ENCODE peak calls at places on chromosomes 16 and 17, in eight cellular contexts. One of them, this sample, is unnamed.

GRCh38 chr16:26816885-26817571 is 249.7 kb upstream of the C16orf82 start:
- DNase-seq in lower leg skin: no peak
- DNase-seq in Calu3: no peak
- DNase-seq in foreskin fibroblast: peak; percentile 80
- DNase-seq in colonic mucosa: no peak
- DNase-seq in PC-9: no peak
- DNase-seq in neural crest cell: no peak
- DNase-seq in gastrocnemius medialis: no peak
- DNase-seq in this sample: no peak

GRCh38 chr17:77581480-77581879 is 377.0 kb upstream of the TNRC6C start:
- DNase-seq in lower leg skin: no peak
- DNase-seq in Calu3: no peak
- DNase-seq in foreskin fibroblast: peak; percentile 67
- DNase-seq in colonic mucosa: no peak
- DNase-seq in PC-9: no peak
- DNase-seq in neural crest cell: no peak
- DNase-seq in gastrocnemius medialis: no peak
- DNase-seq in this sample: no peak

GRCh38 chr17:28675980-28676379 is 14.0 kb downstream of the SUPT6H start:
- DNase-seq in lower leg skin: no peak
- DNase-seq in Calu3: peak; percentile 35
- DNase-seq in foreskin fibroblast: peak; percentile 16
- DNase-seq in colonic mucosa: no peak
- DNase-seq in PC-9: peak; percentile 17
- DNase-seq in neural crest cell: no peak
- DNase-seq in gastrocnemius medialis: no peak
- DNase-seq in this sample: no peak

GRCh38 chr16:6695666-6696065 is 637.0 kb upstream of the RBFOX1 start:
- DNase-seq in lower leg skin: no peak
- DNase-seq in Calu3: no peak
- DNase-seq in foreskin fibroblast: no peak
- DNase-seq in colonic mucosa: no peak
- DNase-seq in PC-9: no peak
- DNase-seq in neural crest cell: no peak
- DNase-seq in gastrocnemius medialis: no peak
- DNase-seq in this sample: no peak

GRCh38 chr16:80084614-80085013 is 456.2 kb upstream of the DYNLRB2 start:
- DNase-seq in lower leg skin: peak; percentile 66
- DNase-seq in Calu3: peak; percentile 21
- DNase-seq in foreskin fibroblast: peak; percentile 16
- DNase-seq in colonic mucosa: peak; percentile 32
- DNase-seq in PC-9: peak; percentile 23
- DNase-seq in neural crest cell: peak; percentile 28
- DNase-seq in gastrocnemius medialis: peak; percentile 19
- DNase-seq in this sample: peak; percentile 16

GRCh38 chr17:60395508-60396065 is 3.7 kb upstream of the USP32 start:
- DNase-seq in lower leg skin: no peak
- DNase-seq in Calu3: no peak
- DNase-seq in foreskin fibroblast: no peak
- DNase-seq in colonic mucosa: no peak
- DNase-seq in PC-9: no peak
- DNase-seq in neural crest cell: no peak
- DNase-seq in gastrocnemius medialis: no peak
- DNase-seq in this sample: no peak

GRCh38 chr17:76934561-76935320 is 66.5 kb downstream of the MGAT5B start:
- DNase-seq in lower leg skin: no peak
- DNase-seq in Calu3: no peak
- DNase-seq in foreskin fibroblast: no peak
- DNase-seq in colonic mucosa: no peak
- DNase-seq in PC-9: no peak
- DNase-seq in neural crest cell: no peak
- DNase-seq in gastrocnemius medialis: no peak
- DNase-seq in this sample: no peak

GRCh38 chr17:82230627-82231311 is 1.9 kb downstream of the SLC16A3 start:
- DNase-seq in lower leg skin: no peak
- DNase-seq in Calu3: peak; percentile 74
- DNase-seq in foreskin fibroblast: peak; percentile 97
- DNase-seq in colonic mucosa: peak; percentile 95
- DNase-seq in PC-9: peak; percentile 85
- DNase-seq in neural crest cell: peak; percentile 57
- DNase-seq in gastrocnemius medialis: peak; percentile 80
- DNase-seq in this sample: peak; percentile 68

GRCh38 chr17:45333702-45334092 is 16.9 kb upstream of the MAP3K14 start:
- DNase-seq in lower leg skin: no peak
- DNase-seq in Calu3: no peak
- DNase-seq in foreskin fibroblast: no peak
- DNase-seq in colonic mucosa: no peak
- DNase-seq in PC-9: no peak
- DNase-seq in neural crest cell: no peak
- DNase-seq in gastrocnemius medialis: no peak
- DNase-seq in this sample: no peak

GRCh38 chr17:44636562-44636961 is 19.7 kb upstream of the MEIOC start:
- DNase-seq in lower leg skin: no peak
- DNase-seq in Calu3: no peak
- DNase-seq in foreskin fibroblast: peak; percentile 72
- DNase-seq in colonic mucosa: no peak
- DNase-seq in PC-9: no peak
- DNase-seq in neural crest cell: no peak
- DNase-seq in gastrocnemius medialis: no peak
- DNase-seq in this sample: no peak

GRCh38 chr17:57259817-57260216 is 3.5 kb downstream of the MSI2 start:
- DNase-seq in lower leg skin: no peak
- DNase-seq in Calu3: no peak
- DNase-seq in foreskin fibroblast: no peak
- DNase-seq in colonic mucosa: no peak
- DNase-seq in PC-9: no peak
- DNase-seq in neural crest cell: no peak
- DNase-seq in gastrocnemius medialis: no peak
- DNase-seq in this sample: no peak

GRCh38 chr16:84350611-84351400 is 17.5 kb upstream of the ATP2C2 start:
- DNase-seq in lower leg skin: no peak
- DNase-seq in Calu3: no peak
- DNase-seq in foreskin fibroblast: no peak
- DNase-seq in colonic mucosa: no peak
- DNase-seq in PC-9: no peak
- DNase-seq in neural crest cell: no peak
- DNase-seq in gastrocnemius medialis: no peak
- DNase-seq in this sample: no peak

GRCh38 chr17:8075574-8076342 is 11.8 kb downstream of the ALOX12B start:
- DNase-seq in lower leg skin: no peak
- DNase-seq in Calu3: no peak
- DNase-seq in foreskin fibroblast: no peak
- DNase-seq in colonic mucosa: no peak
- DNase-seq in PC-9: no peak
- DNase-seq in neural crest cell: no peak
- DNase-seq in gastrocnemius medialis: no peak
- DNase-seq in this sample: no peak

GRCh38 chr16:9378876-9379275 is 287.4 kb downstream of the HAPSTR1 start:
- DNase-seq in lower leg skin: no peak
- DNase-seq in Calu3: peak; percentile 29
- DNase-seq in foreskin fibroblast: no peak
- DNase-seq in colonic mucosa: no peak
- DNase-seq in PC-9: no peak
- DNase-seq in neural crest cell: no peak
- DNase-seq in gastrocnemius medialis: no peak
- DNase-seq in this sample: no peak

GRCh38 chr17:4616456-4616855 is 25.0 kb downstream of the ALOX15 start:
- DNase-seq in lower leg skin: no peak
- DNase-seq in Calu3: no peak
- DNase-seq in foreskin fibroblast: no peak
- DNase-seq in colonic mucosa: no peak
- DNase-seq in PC-9: no peak
- DNase-seq in neural crest cell: no peak
- DNase-seq in gastrocnemius medialis: no peak
- DNase-seq in this sample: no peak

GRCh38 chr17:72030067-72030899 is 90.5 kb upstream of the SOX9 start:
- DNase-seq in lower leg skin: peak; percentile 19
- DNase-seq in Calu3: peak; percentile 46
- DNase-seq in foreskin fibroblast: peak; percentile 71
- DNase-seq in colonic mucosa: peak; percentile 37
- DNase-seq in PC-9: peak; percentile 45
- DNase-seq in neural crest cell: peak; percentile 50
- DNase-seq in gastrocnemius medialis: peak; percentile 15
- DNase-seq in this sample: no peak
- TF ChIP-seq CTCF in lower leg skin: no peak
- TF ChIP-seq CTCF in Calu3: peak; percentile 35
- TF ChIP-seq CTCF in foreskin fibroblast: peak; percentile 48
- TF ChIP-seq CTCF in colonic mucosa: peak; percentile 21
- TF ChIP-seq CTCF in PC-9: no peak
- TF ChIP-seq CTCF in neural crest cell: peak; percentile 63
- TF ChIP-seq CTCF in gastrocnemius medialis: peak; percentile 22
- TF ChIP-seq CTCF in this sample: no peak

GRCh38 chr17:50532452-50533024 is at the start of gene EPN3:
- DNase-seq in lower leg skin: peak; percentile 58
- DNase-seq in Calu3: peak; percentile 95
- DNase-seq in foreskin fibroblast: peak; percentile 33
- DNase-seq in colonic mucosa: peak; percentile 87
- DNase-seq in PC-9: peak; percentile 80
- DNase-seq in neural crest cell: no peak
- DNase-seq in gastrocnemius medialis: no peak
- DNase-seq in this sample: no peak
- TF ChIP-seq CTCF in lower leg skin: no peak
- TF ChIP-seq CTCF in Calu3: no peak
- TF ChIP-seq CTCF in foreskin fibroblast: no peak
- TF ChIP-seq CTCF in colonic mucosa: no peak
- TF ChIP-seq CTCF in PC-9: no peak
- TF ChIP-seq CTCF in neural crest cell: no peak
- TF ChIP-seq CTCF in gastrocnemius medialis: no peak
- TF ChIP-seq CTCF in this sample: no peak

DNA sequence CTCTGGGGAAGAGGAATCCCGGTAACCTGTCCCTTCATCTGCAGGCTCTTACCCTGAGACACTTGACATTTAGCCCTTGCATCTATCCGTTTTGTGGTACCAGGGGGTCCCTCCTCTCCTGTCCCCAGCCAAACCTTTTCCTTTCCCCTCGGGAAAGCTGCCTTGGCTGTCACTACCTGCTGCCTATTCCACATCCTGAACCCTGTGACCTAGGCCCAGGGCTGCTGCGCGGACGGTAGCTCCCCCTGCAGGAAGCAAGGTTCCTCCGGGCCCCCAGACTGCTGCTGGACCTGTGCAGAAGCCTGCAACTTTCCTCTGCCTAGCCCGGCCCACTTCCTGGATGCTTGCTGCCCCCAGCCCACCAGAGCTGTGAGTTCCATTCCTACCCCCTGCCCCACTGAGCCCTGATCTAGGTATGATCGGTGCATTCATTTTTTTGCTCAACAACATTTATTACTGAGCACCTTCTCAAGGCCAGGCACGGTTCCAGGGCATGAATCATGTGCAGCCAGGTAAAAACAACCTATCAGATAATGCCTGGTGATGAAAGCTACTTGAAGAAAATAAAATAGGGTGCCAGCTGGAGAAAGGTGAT is 10.5 kb upstream of the ALDOA start:
- DNase-seq in lower leg skin: no peak
- DNase-seq in Calu3: peak; percentile 65
- DNase-seq in foreskin fibroblast: peak; percentile 56
- DNase-seq in colonic mucosa: peak; percentile 67
- DNase-seq in PC-9: peak; percentile 60
- DNase-seq in neural crest cell: no peak
- DNase-seq in gastrocnemius medialis: no peak
- DNase-seq in this sample: no peak
- TF ChIP-seq CTCF in lower leg skin: no peak
- TF ChIP-seq CTCF in Calu3: peak; percentile 42
- TF ChIP-seq CTCF in foreskin fibroblast: peak; percentile 56
- TF ChIP-seq CTCF in colonic mucosa: peak; percentile 61
- TF ChIP-seq CTCF in PC-9: peak; percentile 61
- TF ChIP-seq CTCF in neural crest cell: peak; percentile 55
- TF ChIP-seq CTCF in gastrocnemius medialis: no peak
- TF ChIP-seq CTCF in this sample: peak; percentile 38

GRCh38 chr17:54887787-54888186 is 12.9 kb upstream of the TOM1L1 start:
- DNase-seq in lower leg skin: no peak
- DNase-seq in Calu3: no peak
- DNase-seq in foreskin fibroblast: no peak
- DNase-seq in colonic mucosa: no peak
- DNase-seq in PC-9: no peak
- DNase-seq in neural crest cell: no peak
- DNase-seq in gastrocnemius medialis: no peak
- DNase-seq in this sample: no peak

GRCh38 chr17:54888254-54888653 is 12.4 kb upstream of the TOM1L1 start:
- DNase-seq in lower leg skin: no peak
- DNase-seq in Calu3: no peak
- DNase-seq in foreskin fibroblast: no peak
- DNase-seq in colonic mucosa: no peak
- DNase-seq in PC-9: no peak
- DNase-seq in neural crest cell: no peak
- DNase-seq in gastrocnemius medialis: no peak
- DNase-seq in this sample: no peak

GRCh38 chr17:54892360-54892759 is 8.3 kb upstream of the TOM1L1 start:
- DNase-seq in lower leg skin: no peak
- DNase-seq in Calu3: no peak
- DNase-seq in foreskin fibroblast: no peak
- DNase-seq in colonic mucosa: no peak
- DNase-seq in PC-9: no peak
- DNase-seq in neural crest cell: no peak
- DNase-seq in gastrocnemius medialis: no peak
- DNase-seq in this sample: no peak

GRCh38 chr17:54888981-54889380 is 11.7 kb upstream of the TOM1L1 start:
- DNase-seq in lower leg skin: no peak
- DNase-seq in Calu3: no peak
- DNase-seq in foreskin fibroblast: no peak
- DNase-seq in colonic mucosa: no peak
- DNase-seq in PC-9: no peak
- DNase-seq in neural crest cell: no peak
- DNase-seq in gastrocnemius medialis: no peak
- DNase-seq in this sample: no peak

GRCh38 chr17:54891176-54891821 is 9.4 kb upstream of the TOM1L1 start:
- DNase-seq in lower leg skin: no peak
- DNase-seq in Calu3: peak; percentile 28
- DNase-seq in foreskin fibroblast: peak; percentile 86
- DNase-seq in colonic mucosa: no peak
- DNase-seq in PC-9: peak; percentile 11
- DNase-seq in neural crest cell: peak; percentile 9
- DNase-seq in gastrocnemius medialis: no peak
- DNase-seq in this sample: no peak
- TF ChIP-seq CTCF in lower leg skin: no peak
- TF ChIP-seq CTCF in Calu3: peak; percentile 22
- TF ChIP-seq CTCF in foreskin fibroblast: peak; percentile 15
- TF ChIP-seq CTCF in colonic mucosa: peak; percentile 17
- TF ChIP-seq CTCF in PC-9: peak; percentile 74
- TF ChIP-seq CTCF in neural crest cell: peak; percentile 75
- TF ChIP-seq CTCF in gastrocnemius medialis: no peak
- TF ChIP-seq CTCF in this sample: no peak

GRCh38 chr17:55742272-55743102 is 8.4 kb upstream of the PCTP start:
- DNase-seq in lower leg skin: no peak
- DNase-seq in Calu3: peak; percentile 29
- DNase-seq in foreskin fibroblast: no peak
- DNase-seq in colonic mucosa: no peak
- DNase-seq in PC-9: no peak
- DNase-seq in neural crest cell: no peak
- DNase-seq in gastrocnemius medialis: no peak
- DNase-seq in this sample: no peak
- TF ChIP-seq CTCF in lower leg skin: no peak
- TF ChIP-seq CTCF in Calu3: no peak
- TF ChIP-seq CTCF in foreskin fibroblast: no peak
- TF ChIP-seq CTCF in colonic mucosa: no peak
- TF ChIP-seq CTCF in PC-9: no peak
- TF ChIP-seq CTCF in neural crest cell: no peak
- TF ChIP-seq CTCF in gastrocnemius medialis: no peak
- TF ChIP-seq CTCF in this sample: no peak